ENCODE peak calls at places on chromosomes 3 and 15, in six cellular contexts. R is astrocyte, M is colonic mucosa, K is body of pancreas, Z is AG04450, H is PC-9. P is an unnamed sample.

GRCh38 chr3:12895391-12896205 is 54.2 kb upstream of the RPL32 start:
- DNase-seq in R (no peak), M (no peak), K (no peak), Z (no peak), H (no peak), P (no peak)

GRCh38 chr3:53682807-53683206 is 163.4 kb downstream of the CHDH start:
- DNase-seq in R (no peak), M (no peak), K (no peak), Z (no peak), H (no peak), P (no peak)

GRCh38 chr3:70824078-70824477 is 511.6 kb upstream of the MDFIC2 start:
- DNase-seq in R (peak; percentile 87), M (no peak), K (no peak), Z (no peak), H (no peak), P (no peak)

GRCh38 chr3:146972726-146973125 is 367.6 kb upstream of the PLSCR5 start:
- DNase-seq in R (peak; percentile 95), M (no peak), K (no peak), Z (no peak), H (no peak), P (no peak)

GRCh38 chr3:7876741-7877297 is 624.8 kb upstream of the LMCD1 start:
- DNase-seq in R (peak; percentile 50), M (no peak), K (no peak), Z (no peak), H (no peak), P (no peak)

GRCh38 chr3:71083726-71084131 is 499.8 kb downstream of the FOXP1 start:
- DNase-seq in R (no peak), M (no peak), K (no peak), Z (no peak), H (no peak), P (no peak)

GRCh38 chr15:56760186-56760585 is 26.9 kb upstream of the ZNF280D start:
- DNase-seq in R (peak; percentile 48), M (no peak), K (no peak), Z (no peak), H (no peak), P (no peak)

GRCh38 chr15:62165029-62165792 is at the start of gene C2CD4B:
- DNase-seq in R (no peak), M (peak; percentile 82), K (peak; percentile 95), Z (no peak), H (no peak), P (no peak)

GRCh38 chr3:71504250-71505036 is 79.1 kb downstream of the FOXP1 start:
- DNase-seq in R (peak; percentile 99), M (no peak), K (no peak), Z (peak; percentile 64), H (peak; percentile 70), P (peak; percentile 70)

GRCh38 chr3:188254489-188255070 is 100.6 kb downstream of the LPP start:
- DNase-seq in R (no peak), M (no peak), K (no peak), Z (no peak), H (no peak), P (no peak)
- H3K27ac ChIP-seq in R (no peak overlapping the region), M (no peak overlapping the region), K (no peak overlapping the region), Z (no peak overlapping the region), H (no peak overlapping the region), P (no peak overlapping the region)

GRCh38 chr3:190345878-190346277 is 23.6 kb upstream of the CLDN1 start:
- DNase-seq in R (no peak), M (no peak), K (no peak), Z (no peak), H (no peak), P (no peak)
- H3K27ac ChIP-seq in R (peak overlapping the region; percentile 94), M (peak overlapping the region; percentile 55), K (peak overlapping the region; percentile 84), Z (peak overlapping the region; percentile 52), H (peak overlapping the region; percentile 98), P (peak overlapping the region; percentile 97)

GRCh38 chr15:63181658-63182057 is 7.7 kb upstream of the RAB8B start:
- DNase-seq in R (no peak), M (no peak), K (no peak), Z (no peak), H (no peak), P (peak; percentile 78)
- H3K27ac ChIP-seq in R (no peak overlapping the region), M (no peak overlapping the region), K (no peak overlapping the region), Z (no peak overlapping the region), H (no peak overlapping the region), P (peak overlapping the region; percentile 9)

GRCh38 chr3:143529778-143530177 is 318.5 kb downstream of the SLC9A9 start:
- DNase-seq in R (no peak), M (no peak), K (no peak), Z (no peak), H (no peak), P (no peak)

GRCh38 chr3:143525408-143525807 is 322.9 kb downstream of the SLC9A9 start:
- DNase-seq in R (no peak), M (no peak), K (no peak), Z (no peak), H (no peak), P (no peak)

GRCh38 chr3:143531101-143531500 is 317.2 kb downstream of the SLC9A9 start:
- DNase-seq in R (no peak), M (no peak), K (no peak), Z (no peak), H (no peak), P (no peak)

GRCh38 chr3:143526016-143526540 is 322.2 kb downstream of the SLC9A9 start:
- DNase-seq in R (no peak), M (no peak), K (no peak), Z (no peak), H (no peak), P (no peak)

GRCh38 chr3:143529018-143529478 is 319.2 kb downstream of the SLC9A9 start:
- DNase-seq in R (no peak), M (no peak), K (no peak), Z (no peak), H (no peak), P (no peak)
- H3K27ac ChIP-seq in R (no peak overlapping the region), M (no peak overlapping the region), K (no peak overlapping the region), Z (no peak overlapping the region), H (no peak overlapping the region), P (no peak overlapping the region)

DNA sequence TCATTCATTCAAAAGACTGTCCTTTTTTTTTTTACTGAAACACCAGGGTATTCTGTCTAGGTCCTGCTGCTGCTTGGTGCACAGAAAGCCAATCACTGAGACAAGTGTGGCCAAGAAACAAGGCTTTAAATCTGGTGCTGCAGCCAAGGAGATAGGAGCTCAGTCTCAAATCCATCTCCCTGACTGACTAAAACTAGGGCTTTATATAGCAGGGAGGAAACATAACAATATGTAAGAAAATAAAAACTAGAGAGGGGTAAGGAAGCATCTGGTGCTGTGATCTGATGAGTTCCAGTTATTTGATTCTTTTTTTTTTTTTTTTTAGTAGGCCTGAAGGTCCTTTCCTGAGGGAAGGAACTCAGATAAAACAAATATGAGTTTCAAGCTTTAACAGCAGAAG is 139.8 kb downstream of the ATG7 start:
- DNase-seq in R (no peak), M (no peak), K (no peak), Z (no peak), H (no peak), P (no peak)
- H3K27ac ChIP-seq in R (no peak overlapping the region), M (no peak overlapping the region), K (no peak overlapping the region), Z (no peak overlapping the region), H (no peak overlapping the region), P (no peak overlapping the region)

GRCh38 chr3:122011396-122011795 is 10.7 kb downstream of the ILDR1 start:
- DNase-seq in R (no peak), M (no peak), K (no peak), Z (no peak), H (no peak), P (no peak)
- H3K27ac ChIP-seq in R (no peak overlapping the region), M (no peak overlapping the region), K (no peak overlapping the region), Z (no peak overlapping the region), H (no peak overlapping the region), P (no peak overlapping the region)

GRCh38 chr15:73930371-73930770 is 4.1 kb downstream of the LOXL1 start:
- DNase-seq in R (peak; percentile 97), M (no peak), K (no peak), Z (peak; percentile 66), H (no peak), P (no peak)
- H3K27ac ChIP-seq in R (peak overlapping the region; percentile 94), M (peak overlapping the region; percentile 18), K (no peak overlapping the region), Z (peak overlapping the region; percentile 84), H (no peak overlapping the region), P (no peak overlapping the region)

GRCh38 chr15:63506537-63507035 is 2.2 kb downstream of the USP3 start:
- DNase-seq in R (peak; percentile 19), M (peak; percentile 58), K (no peak), Z (no peak), H (no peak), P (peak; percentile 68)
- H3K27ac ChIP-seq in R (no peak overlapping the region), M (peak overlapping the region; percentile 95), K (peak overlapping the region; percentile 97), Z (no peak overlapping the region), H (no peak overlapping the region), P (peak overlapping the region; percentile 99)

DNA sequence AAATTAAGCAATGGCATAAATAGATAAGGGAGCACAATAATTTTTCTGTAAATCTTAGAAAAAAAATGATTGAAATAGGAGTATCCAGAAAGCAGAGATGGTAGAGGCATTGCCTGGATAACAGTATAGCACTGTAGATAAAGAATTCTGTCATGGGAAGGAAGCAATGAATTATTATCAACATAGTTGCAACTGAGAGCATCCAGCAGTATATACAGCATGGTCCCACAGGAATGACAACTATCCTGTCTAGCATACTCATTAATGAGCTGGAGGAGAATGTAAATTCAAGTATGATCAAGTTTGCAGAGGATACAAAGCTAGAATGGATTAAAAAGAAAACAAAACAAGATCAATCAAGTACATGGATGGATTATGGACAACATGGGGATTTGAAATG is 90.8 kb downstream of the DPH6 start:
- DNase-seq in R (peak; percentile 49), M (no peak), K (no peak), Z (no peak), H (no peak), P (no peak)
- H3K27ac ChIP-seq in R (no peak overlapping the region), M (no peak overlapping the region), K (no peak overlapping the region), Z (no peak overlapping the region), H (no peak overlapping the region), P (no peak overlapping the region)

GRCh38 chr15:99143230-99143629 is 38.4 kb downstream of the SYNM start:
- DNase-seq in R (no peak), M (no peak), K (no peak), Z (no peak), H (no peak), P (no peak)

GRCh38 chr15:99140590-99140989 is 35.7 kb downstream of the SYNM start:
- DNase-seq in R (no peak), M (no peak), K (no peak), Z (no peak), H (no peak), P (no peak)

GRCh38 chr15:99141943-99142342 is 37.1 kb downstream of the SYNM start:
- DNase-seq in R (no peak), M (no peak), K (no peak), Z (no peak), H (no peak), P (no peak)

GRCh38 chr15:99143655-99144610 is 39.1 kb downstream of the SYNM start:
- DNase-seq in R (no peak), M (peak; percentile 38), K (peak; percentile 42), Z (no peak), H (no peak), P (no peak)

GRCh38 chr15:99142562-99142961 is 37.7 kb downstream of the SYNM start:
- DNase-seq in R (no peak), M (no peak), K (no peak), Z (no peak), H (no peak), P (no peak)
- H3K27ac ChIP-seq in R (no peak overlapping the region), M (no peak overlapping the region), K (no peak overlapping the region), Z (no peak overlapping the region), H (no peak overlapping the region), P (no peak overlapping the region)